ENCODE peak calls at places on chromosomes 5 and 9, in five cellular contexts. B is stimulated activated CD4-positive, alpha-beta T cell treated with anti-CD3 and anti-CD28 coated beads, Interleukin-1b, Interleukin-23, amount 100 ng/mL, for 24 hours; V is left lung; U is activated CD8-positive, alpha-beta memory T cell treated with anti-CD3 and anti-CD28 coated beads for 4 hours; R is amygdala. S is an unnamed sample.

GRCh38 chr9:105053209-105053652 is 125.3 kb upstream of the ABCA1 start:
- DNase-seq in R (no peak), B (peak), U (no peak), V (no peak), S (no peak)

GRCh38 chr5:143860211-143860610 is 48.2 kb downstream of the HMHB1 start:
- DNase-seq in V (no peak), B (no peak), U (no peak), R (no peak), S (no peak)

GRCh38 chr5:180389252-180390101 is 36.3 kb upstream of the GFPT2 start:
- DNase-seq in B (no peak), V (peak), R (no peak), U (no peak), S (no peak)

GRCh38 chr5:1685076-1685475 is 114.6 kb downstream of the MRPL36 start:
- DNase-seq in V (no peak), U (no peak), B (no peak), R (no peak), S (no peak)

GRCh38 chr9:14215614-14216013 is 98.3 kb downstream of the NFIB start:
- DNase-seq in B (no peak), U (no peak), R (no peak), V (no peak), S (no peak)

GRCh38 chr9:14769235-14769580 is 46.7 kb upstream of the CER1 start:
- DNase-seq in U (no peak), V (no peak), R (no peak), B (no peak), S (peak)

GRCh38 chr9:13324988-13325387 is 45.5 kb upstream of the MPDZ start:
- DNase-seq in B (no peak), U (no peak), R (no peak), V (no peak), S (peak)

GRCh38 chr5:145479271-145479670 is 355.9 kb downstream of the PRELID2 start:
- DNase-seq in U (no peak), V (no peak), R (no peak), B (no peak), S (no peak)

GRCh38 chr9:36934478-36935065 is 99.5 kb downstream of the PAX5 start:
- DNase-seq in U (no peak), B (no peak), V (no peak), R (no peak), S (no peak)

GRCh38 chr5:140312067-140312790 is 9.3 kb upstream of the PFDN1 start:
- DNase-seq in U (no peak), R (no peak), B (no peak), V (no peak), S (no peak)